ENCODE peak calls at places on chromosome 6, in seven cellular contexts. P is choroid plexus epithelial cell, L is foreskin fibroblast, H is H9, K is pancreas, M is fibroblast of lung, S is endothelial cell. U is an unnamed sample.

GRCh38 chr6:3919130-3919628 is 70.0 kb downstream of the FAM50B start:
- DNase-seq in S (no peak), K (no peak), H (no peak), P (peak), L (no peak), M (no peak), U (no peak)

GRCh38 chr6:28281288-28282064 is at the start of gene PGBD1:
- DNase-seq in S (peak), L (peak), M (peak), K (peak), H (peak), P (peak), U (no peak)

GRCh38 chr6:14130431-14131075 is 13.0 kb downstream of the CD83 start:
- DNase-seq in P (no peak), K (no peak), M (peak), H (no peak), L (no peak), S (no peak), U (no peak)

GRCh38 chr6:31631681-31632278 is 11.3 kb downstream of the PRRC2A start:
- DNase-seq in H (no peak), P (no peak), S (no peak), L (no peak), K (peak), M (no peak), U (no peak)

GRCh38 chr6:135832186-135832585 is 19.3 kb upstream of the PDE7B start:
- DNase-seq in L (no peak), S (no peak), K (no peak), M (no peak), P (no peak), H (no peak), U (no peak)

GRCh38 chr6:64505312-64505711 is 869.7 kb downstream of the PHF3 start:
- DNase-seq in H (peak), P (no peak), L (no peak), K (peak), M (no peak), S (peak), U (no peak)

GRCh38 chr6:138188278-138188923 is 26.7 kb downstream of the ARFGEF3 start:
- DNase-seq in K (no peak), L (no peak), H (no peak), P (no peak), S (no peak), M (no peak), U (no peak)

GRCh38 chr6:157328108-157328692 is 4.9 kb upstream of the TMEM242 start:
- DNase-seq in L (no peak), M (peak), P (peak), H (no peak), S (no peak), K (no peak), U (no peak)

GRCh38 chr6:44247338-44248302 is 719 bp downstream of the HSP90AB1 start:
- DNase-seq in S (peak), L (no peak), K (peak), P (peak), H (no peak), M (peak), U (peak)

GRCh38 chr6:22956029-22956715 is 386.8 kb downstream of the HDGFL1 start:
- DNase-seq in H (no peak), P (no peak), K (no peak), L (no peak), M (no peak), S (no peak), U (no peak)

GRCh38 chr6:13284646-13285045 is 43.7 kb downstream of the TBC1D7 start:
- DNase-seq in H (no peak), S (no peak), L (no peak), K (no peak), M (no peak), P (no peak), U (peak)

GRCh38 chr6:110703906-110704594 is 111.2 kb downstream of the CDK19 start:
- DNase-seq in P (peak), H (no peak), M (no peak), L (peak), S (no peak), K (no peak), U (no peak)

GRCh38 chr6:76043690-76044089 is 28.8 kb downstream of the IMPG1 start:
- DNase-seq in P (no peak), M (no peak), K (no peak), L (no peak), S (no peak), H (no peak), U (no peak)

GRCh38 chr6:136685540-136686108 is 106.7 kb downstream of the MAP3K5 start:
- DNase-seq in H (no peak), L (no peak), M (peak), S (no peak), P (no peak), K (no peak), U (no peak)

GRCh38 chr6:168598251-168599117 is 157.5 kb downstream of the SMOC2 start:
- DNase-seq in S (no peak), L (no peak), M (no peak), H (no peak), K (no peak), P (no peak), U (no peak)

GRCh38 chr6:128452713-128453112 is 67.7 kb downstream of the PTPRK start:
- DNase-seq in M (no peak), H (no peak), S (no peak), K (no peak), P (no peak), L (no peak), U (no peak)

GRCh38 chr6:128461517-128461916 is 58.9 kb downstream of the PTPRK start:
- DNase-seq in H (no peak), L (no peak), M (no peak), K (no peak), S (no peak), P (no peak), U (no peak)

GRCh38 chr6:128455959-128456358 is 64.4 kb downstream of the PTPRK start:
- DNase-seq in S (no peak), L (no peak), K (no peak), P (no peak), M (peak), H (no peak), U (no peak)

GRCh38 chr6:128456510-128457244 is 63.7 kb downstream of the PTPRK start:
- DNase-seq in L (no peak), H (no peak), S (no peak), M (no peak), K (no peak), P (no peak), U (no peak)
- TF ChIP-seq CTCF in L (no peak), H (no peak), S (no peak), M (no peak), K (no peak), P (no peak), U (no peak)

GRCh38 chr6:36132221-36132895 is 2.0 kb downstream of the MAPK13 start:
- DNase-seq in H (no peak), K (no peak), S (no peak), P (no peak), L (no peak), M (no peak), U (no peak)

GRCh38 chr6:36129889-36130671 is at the start of gene MAPK13:
- DNase-seq in L (peak), M (peak), H (peak), P (peak), S (peak), K (peak), U (no peak)

GRCh38 chr6:36133148-36133547 is 2.8 kb downstream of the MAPK13 start:
- DNase-seq in P (no peak), K (no peak), H (no peak), S (no peak), L (no peak), M (no peak), U (no peak)

GRCh38 chr6:36130672-36131516 is 581 bp downstream of the MAPK13 start:
- DNase-seq in M (no peak), P (peak), S (no peak), L (peak), K (peak), H (peak), U (no peak)

GRCh38 chr6:36131517-36132220 is 1.4 kb downstream of the MAPK13 start:
- DNase-seq in P (peak), L (peak), S (no peak), H (no peak), M (peak), K (peak), U (no peak)
- TF ChIP-seq CTCF in P (no peak), L (no peak), S (no peak), H (no peak), M (no peak), K (no peak), U (no peak)

GRCh38 chr6:134466751-134467525 is 149.0 kb upstream of the SGK1 start:
- DNase-seq in K (no peak), L (no peak), P (peak), H (no peak), S (no peak), M (no peak), U (no peak)

GRCh38 chr6:134470090-134470975 is 152.4 kb upstream of the SGK1 start:
- DNase-seq in M (no peak), P (no peak), H (no peak), S (no peak), L (no peak), K (no peak), U (no peak)

GRCh38 chr6:134464690-134465411 is 146.9 kb upstream of the SGK1 start:
- DNase-seq in S (no peak), M (peak), H (no peak), K (no peak), P (peak), L (no peak), U (no peak)

GRCh38 chr6:134472046-134472445 is 154.1 kb upstream of the SGK1 start:
- DNase-seq in K (no peak), L (no peak), P (no peak), H (no peak), M (no peak), S (no peak), U (no peak)

DNA sequence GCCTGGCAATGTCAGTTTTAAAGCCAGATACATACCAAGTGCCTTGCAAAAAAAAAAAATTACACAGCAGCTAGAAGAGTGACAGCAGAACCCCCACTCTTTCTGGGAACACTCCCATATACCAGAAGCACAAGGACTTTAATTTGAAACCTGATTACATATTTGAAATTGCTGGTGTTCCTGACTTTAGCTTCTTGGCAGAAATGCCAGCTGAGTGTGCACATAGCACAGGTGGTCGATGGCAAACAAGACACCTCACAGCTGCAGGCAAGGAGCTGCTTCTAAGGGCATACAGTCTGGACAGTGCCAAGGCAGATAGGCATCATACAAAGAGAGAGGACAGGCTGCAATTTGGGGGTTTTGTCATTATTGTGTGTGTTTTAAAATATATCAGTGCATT is 150.7 kb upstream of the SGK1 start:
- DNase-seq in K (no peak), L (no peak), S (no peak), M (no peak), P (no peak), H (no peak), U (no peak)
- TF ChIP-seq CTCF in K (no peak), L (no peak), S (no peak), M (no peak), P (no peak), H (no peak), U (no peak)

DNA sequence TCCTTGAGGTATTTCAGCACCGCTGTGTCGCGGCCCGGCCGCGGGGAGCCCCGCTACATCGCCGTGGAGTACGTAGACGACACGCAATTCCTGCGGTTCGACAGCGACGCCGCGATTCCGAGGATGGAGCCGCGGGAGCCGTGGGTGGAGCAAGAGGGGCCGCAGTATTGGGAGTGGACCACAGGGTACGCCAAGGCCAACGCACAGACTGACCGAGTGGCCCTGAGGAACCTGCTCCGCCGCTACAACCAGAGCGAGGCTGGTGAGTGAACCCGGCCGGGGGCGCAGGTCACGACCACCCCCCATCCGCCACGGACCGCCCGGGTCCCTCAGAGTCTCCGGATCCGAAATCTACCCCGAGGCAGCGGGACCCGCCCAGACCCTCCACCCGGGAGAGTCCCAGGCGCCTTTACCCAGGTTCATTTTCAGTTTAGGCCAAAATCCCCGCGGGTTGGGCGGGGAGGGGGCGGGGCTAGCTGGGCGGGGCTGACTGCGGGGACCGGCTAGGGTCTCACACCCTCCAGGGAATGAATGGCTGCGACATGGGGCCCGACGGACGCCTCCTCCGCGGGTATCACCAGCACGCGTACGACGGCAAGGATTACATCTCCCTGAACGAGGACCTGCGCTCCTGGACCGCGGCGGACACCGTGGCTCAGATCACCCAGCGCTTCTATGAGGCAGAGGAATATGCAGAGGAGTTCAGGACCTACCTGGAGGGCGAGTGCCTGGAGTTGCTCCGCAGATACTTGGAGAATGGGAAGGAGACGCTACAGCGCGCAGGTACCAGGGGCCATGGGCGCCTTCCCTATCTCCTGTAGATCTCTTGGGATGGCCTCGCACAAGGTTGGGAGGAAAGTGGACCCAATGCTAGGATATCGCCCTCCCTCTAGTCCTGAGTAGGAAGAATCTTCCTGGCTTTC is 693 bp downstream of the HLA-F start:
- DNase-seq in H (peak), M (no peak), L (no peak), P (no peak), K (peak), S (peak), U (no peak)
- TF ChIP-seq CTCF in H (no peak), M (peak), L (peak), P (no peak), K (no peak), S (no peak), U (no peak)

DNA sequence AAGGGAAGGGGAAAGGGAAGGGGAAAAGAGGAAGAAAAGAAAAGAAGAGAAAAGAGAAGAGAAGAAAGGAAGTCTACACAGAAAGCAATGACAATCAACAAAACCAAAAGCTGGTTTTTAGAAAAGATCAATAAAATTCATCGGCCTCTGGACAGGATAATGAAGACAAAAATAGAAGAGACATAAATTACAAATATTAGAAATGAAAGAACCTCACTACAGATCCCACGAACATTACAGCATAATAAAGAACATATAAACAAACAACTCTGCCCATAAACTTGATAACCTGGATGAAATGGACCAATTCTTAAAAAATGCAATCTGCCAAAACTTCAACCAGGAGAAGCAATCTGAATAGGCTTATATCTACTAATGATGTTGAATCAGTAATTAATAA is 20.7 kb upstream of the ASF1A start:
- DNase-seq in K (no peak), S (no peak), L (no peak), P (no peak), H (no peak), M (no peak), U (no peak)
- TF ChIP-seq CTCF in K (no peak), S (no peak), L (no peak), P (no peak), H (no peak), M (no peak), U (no peak)

GRCh38 chr6:77467038-77467437 is 3.7 kb upstream of the HTR1B start:
- DNase-seq in S (no peak), P (peak), L (no peak), M (peak), H (no peak), K (no peak), U (no peak)

GRCh38 chr6:77463881-77464867 is 883 bp upstream of the HTR1B start:
- DNase-seq in P (peak), M (no peak), H (peak), K (peak), S (peak), L (peak), U (no peak)

GRCh38 chr6:77468939-77469338 is 5.6 kb upstream of the HTR1B start:
- DNase-seq in P (no peak), H (no peak), L (no peak), K (no peak), M (no peak), S (no peak), U (no peak)

GRCh38 chr6:77463308-77463880 is at the start of gene HTR1B:
- DNase-seq in K (peak), H (peak), P (peak), S (peak), L (peak), M (peak), U (no peak)

DNA sequence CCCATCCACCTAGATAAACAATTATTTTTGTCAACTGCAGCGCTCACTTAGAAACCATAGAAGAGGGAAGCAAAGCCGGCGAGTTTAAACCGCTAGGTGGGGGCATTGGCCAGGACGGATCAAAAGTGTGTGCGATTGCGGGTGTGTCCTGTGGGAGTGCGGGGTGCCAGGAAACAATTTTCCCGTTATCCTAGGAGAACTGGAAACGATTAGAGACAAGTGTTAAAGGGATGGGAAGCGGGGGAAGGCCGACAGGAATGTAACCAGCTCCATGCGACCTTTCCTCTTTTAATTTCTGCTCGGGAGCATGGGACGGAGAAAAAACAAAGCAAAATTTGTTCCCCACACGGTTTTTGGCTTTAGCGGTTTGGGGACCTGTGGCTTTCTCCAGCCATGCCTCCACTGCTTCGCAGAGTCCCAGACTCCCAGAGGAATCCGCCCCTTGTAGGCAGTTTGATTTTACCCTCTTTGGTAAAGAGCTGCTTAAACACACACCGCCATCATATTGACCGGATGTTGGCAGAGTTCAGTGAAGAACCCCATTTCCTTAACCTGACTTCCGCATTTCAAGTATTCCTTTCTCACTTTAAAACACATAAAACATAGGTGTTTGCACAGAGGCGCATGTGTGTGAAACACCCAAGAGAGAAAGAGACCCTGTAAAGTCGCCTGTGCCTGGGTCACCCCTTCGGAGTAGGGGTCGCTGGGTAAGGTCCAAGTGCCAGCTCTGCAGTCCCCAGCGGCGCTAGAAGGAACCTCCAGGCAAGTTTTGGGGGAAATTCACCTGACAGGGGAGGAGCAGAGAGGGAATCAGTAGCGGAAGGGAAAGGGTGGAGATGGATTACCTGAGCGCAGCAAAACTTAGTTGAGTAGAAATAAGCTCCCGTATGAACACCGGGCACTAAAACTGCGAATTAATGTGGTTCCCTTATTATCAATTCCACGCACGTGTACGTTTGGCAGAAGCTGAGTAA is 3.1 kb upstream of the HTR1B start:
- DNase-seq in H (peak), M (peak), P (peak), K (peak), S (peak), L (peak), U (no peak)
- TF ChIP-seq CTCF in H (peak), M (peak), P (peak), K (peak), S (peak), L (peak), U (peak)

U was measured in CD14-positive monocyte.